ENCODE peak calls at places on chromosomes 4 and X, in ten cellular contexts. One of them, this sample, is unnamed.

GRCh38 chr4:86117781-86118302 is 242.0 kb downstream of the MAPK10 start:
- DNase-seq in NCI-H1417: no peak
- DNase-seq in NCI-H510A: no peak
- DNase-seq in RPMI8226: no peak
- DNase-seq in AG08396: peak
- DNase-seq in activated CD4-positive, alpha-beta T cell treated with anti-CD3 and anti-CD28 coated beads, Interleukin-2, amount 50 U/mL, for 1 hour: no peak
- DNase-seq in NCI-H2107: no peak
- DNase-seq in foreskin fibroblast: peak
- DNase-seq in A549: peak
- DNase-seq in non-pigmented ciliary epithelial cell: peak
- DNase-seq in this sample: peak

GRCh38 chr4:2275546-2276251 is 13.8 kb upstream of the MXD4 start:
- DNase-seq in NCI-H2107: no peak
- DNase-seq in foreskin fibroblast: no peak
- DNase-seq in RPMI8226: no peak
- DNase-seq in AG08396: no peak
- DNase-seq in NCI-H510A: no peak
- DNase-seq in activated CD4-positive, alpha-beta T cell treated with anti-CD3 and anti-CD28 coated beads, Interleukin-2, amount 50 U/mL, for 1 hour: no peak
- DNase-seq in A549: no peak
- DNase-seq in non-pigmented ciliary epithelial cell: no peak
- DNase-seq in NCI-H1417: no peak
- DNase-seq in this sample: no peak

GRCh38 chr4:110609044-110609750 is 13.7 kb downstream of the PITX2 start:
- DNase-seq in A549: no peak
- DNase-seq in non-pigmented ciliary epithelial cell: no peak
- DNase-seq in foreskin fibroblast: no peak
- DNase-seq in NCI-H2107: no peak
- DNase-seq in activated CD4-positive, alpha-beta T cell treated with anti-CD3 and anti-CD28 coated beads, Interleukin-2, amount 50 U/mL, for 1 hour: no peak
- DNase-seq in NCI-H510A: no peak
- DNase-seq in NCI-H1417: no peak
- DNase-seq in RPMI8226: no peak
- DNase-seq in AG08396: no peak
- DNase-seq in this sample: no peak

GRCh38 chr4:56861365-56861764 is 39.9 kb upstream of the SPINK2 start:
- DNase-seq in NCI-H1417: no peak
- DNase-seq in A549: no peak
- DNase-seq in NCI-H510A: no peak
- DNase-seq in NCI-H2107: no peak
- DNase-seq in AG08396: no peak
- DNase-seq in foreskin fibroblast: peak
- DNase-seq in non-pigmented ciliary epithelial cell: no peak
- DNase-seq in activated CD4-positive, alpha-beta T cell treated with anti-CD3 and anti-CD28 coated beads, Interleukin-2, amount 50 U/mL, for 1 hour: no peak
- DNase-seq in RPMI8226: peak
- DNase-seq in this sample: no peak

GRCh38 chr4:89298788-89299152 is 8.8 kb downstream of the GPRIN3 start:
- DNase-seq in RPMI8226: peak
- DNase-seq in NCI-H2107: peak
- DNase-seq in NCI-H510A: no peak
- DNase-seq in NCI-H1417: peak
- DNase-seq in activated CD4-positive, alpha-beta T cell treated with anti-CD3 and anti-CD28 coated beads, Interleukin-2, amount 50 U/mL, for 1 hour: no peak
- DNase-seq in non-pigmented ciliary epithelial cell: no peak
- DNase-seq in AG08396: no peak
- DNase-seq in foreskin fibroblast: peak
- DNase-seq in A549: no peak
- DNase-seq in this sample: no peak

GRCh38 chr4:6992728-6993655 is 50.2 kb upstream of the TADA2B start:
- DNase-seq in non-pigmented ciliary epithelial cell: no peak
- DNase-seq in foreskin fibroblast: no peak
- DNase-seq in AG08396: no peak
- DNase-seq in A549: no peak
- DNase-seq in NCI-H510A: no peak
- DNase-seq in NCI-H1417: peak
- DNase-seq in RPMI8226: peak
- DNase-seq in NCI-H2107: no peak
- DNase-seq in activated CD4-positive, alpha-beta T cell treated with anti-CD3 and anti-CD28 coated beads, Interleukin-2, amount 50 U/mL, for 1 hour: no peak
- DNase-seq in this sample: no peak

GRCh38 chr4:8440491-8441311 is at the start of the genes ACOX3 and TRMT44:
- DNase-seq in activated CD4-positive, alpha-beta T cell treated with anti-CD3 and anti-CD28 coated beads, Interleukin-2, amount 50 U/mL, for 1 hour: peak
- DNase-seq in NCI-H510A: peak
- DNase-seq in NCI-H2107: peak
- DNase-seq in NCI-H1417: peak
- DNase-seq in AG08396: peak
- DNase-seq in RPMI8226: peak
- DNase-seq in A549: peak
- DNase-seq in foreskin fibroblast: peak
- DNase-seq in non-pigmented ciliary epithelial cell: peak
- DNase-seq in this sample: peak

GRCh38 chrX:129585143-129585542 is 45.1 kb downstream of the OCRL start:
- DNase-seq in NCI-H510A: no peak
- DNase-seq in NCI-H2107: no peak
- DNase-seq in activated CD4-positive, alpha-beta T cell treated with anti-CD3 and anti-CD28 coated beads, Interleukin-2, amount 50 U/mL, for 1 hour: no peak
- DNase-seq in RPMI8226: no peak
- DNase-seq in NCI-H1417: no peak
- DNase-seq in AG08396: no peak
- DNase-seq in foreskin fibroblast: no peak
- DNase-seq in non-pigmented ciliary epithelial cell: no peak
- DNase-seq in A549: no peak
- DNase-seq in this sample: no peak

GRCh38 chr4:114729339-114729738 is 130.7 kb downstream of the UGT8 start:
- DNase-seq in RPMI8226: no peak
- DNase-seq in NCI-H510A: no peak
- DNase-seq in A549: no peak
- DNase-seq in foreskin fibroblast: no peak
- DNase-seq in NCI-H1417: no peak
- DNase-seq in NCI-H2107: no peak
- DNase-seq in AG08396: no peak
- DNase-seq in non-pigmented ciliary epithelial cell: no peak
- DNase-seq in activated CD4-positive, alpha-beta T cell treated with anti-CD3 and anti-CD28 coated beads, Interleukin-2, amount 50 U/mL, for 1 hour: no peak
- DNase-seq in this sample: no peak

GRCh38 chr4:171719691-171720090 is 93.5 kb upstream of the GALNTL6 start:
- DNase-seq in foreskin fibroblast: no peak
- DNase-seq in NCI-H2107: no peak
- DNase-seq in AG08396: no peak
- DNase-seq in NCI-H1417: no peak
- DNase-seq in activated CD4-positive, alpha-beta T cell treated with anti-CD3 and anti-CD28 coated beads, Interleukin-2, amount 50 U/mL, for 1 hour: no peak
- DNase-seq in RPMI8226: no peak
- DNase-seq in non-pigmented ciliary epithelial cell: no peak
- DNase-seq in NCI-H510A: no peak
- DNase-seq in A549: no peak
- DNase-seq in this sample: no peak

GRCh38 chr4:929970-930625 is 2.0 kb downstream of the GAK start:
- DNase-seq in NCI-H510A: no peak
- DNase-seq in AG08396: no peak
- DNase-seq in A549: no peak
- DNase-seq in foreskin fibroblast: peak
- DNase-seq in RPMI8226: peak
- DNase-seq in non-pigmented ciliary epithelial cell: no peak
- DNase-seq in NCI-H2107: no peak
- DNase-seq in NCI-H1417: no peak
- DNase-seq in activated CD4-positive, alpha-beta T cell treated with anti-CD3 and anti-CD28 coated beads, Interleukin-2, amount 50 U/mL, for 1 hour: no peak
- DNase-seq in this sample: no peak

GRCh38 chr4:69830529-69831269 is 29.2 kb downstream of the SULT1E1 start:
- DNase-seq in RPMI8226: no peak
- DNase-seq in AG08396: no peak
- DNase-seq in NCI-H510A: peak
- DNase-seq in foreskin fibroblast: peak
- DNase-seq in activated CD4-positive, alpha-beta T cell treated with anti-CD3 and anti-CD28 coated beads, Interleukin-2, amount 50 U/mL, for 1 hour: no peak
- DNase-seq in A549: peak
- DNase-seq in non-pigmented ciliary epithelial cell: peak
- DNase-seq in NCI-H1417: peak
- DNase-seq in NCI-H2107: peak
- DNase-seq in this sample: peak

GRCh38 chrX:56728321-56728720 is 722 bp upstream of the NBDY start:
- DNase-seq in NCI-H2107: no peak
- DNase-seq in activated CD4-positive, alpha-beta T cell treated with anti-CD3 and anti-CD28 coated beads, Interleukin-2, amount 50 U/mL, for 1 hour: no peak
- DNase-seq in NCI-H1417: no peak
- DNase-seq in foreskin fibroblast: peak
- DNase-seq in non-pigmented ciliary epithelial cell: no peak
- DNase-seq in AG08396: no peak
- DNase-seq in NCI-H510A: no peak
- DNase-seq in RPMI8226: peak
- DNase-seq in A549: peak
- DNase-seq in this sample: no peak

GRCh38 chrX:44621088-44621487 is 78.4 kb upstream of the FUNDC1 start:
- DNase-seq in foreskin fibroblast: peak
- DNase-seq in activated CD4-positive, alpha-beta T cell treated with anti-CD3 and anti-CD28 coated beads, Interleukin-2, amount 50 U/mL, for 1 hour: no peak
- DNase-seq in NCI-H1417: no peak
- DNase-seq in non-pigmented ciliary epithelial cell: no peak
- DNase-seq in AG08396: no peak
- DNase-seq in A549: peak
- DNase-seq in RPMI8226: no peak
- DNase-seq in NCI-H2107: no peak
- DNase-seq in NCI-H510A: no peak
- DNase-seq in this sample: no peak

GRCh38 chrX:121579016-121579760 is 531.8 kb downstream of the GLUD2 start:
- DNase-seq in NCI-H1417: peak
- DNase-seq in foreskin fibroblast: peak
- DNase-seq in activated CD4-positive, alpha-beta T cell treated with anti-CD3 and anti-CD28 coated beads, Interleukin-2, amount 50 U/mL, for 1 hour: no peak
- DNase-seq in non-pigmented ciliary epithelial cell: no peak
- DNase-seq in A549: peak
- DNase-seq in NCI-H510A: no peak
- DNase-seq in AG08396: no peak
- DNase-seq in NCI-H2107: no peak
- DNase-seq in RPMI8226: peak
- DNase-seq in this sample: no peak

GRCh38 chrX:48522291-48522690 is 683 bp downstream of the EBP start:
- DNase-seq in non-pigmented ciliary epithelial cell: no peak
- DNase-seq in NCI-H2107: no peak
- DNase-seq in NCI-H1417: no peak
- DNase-seq in foreskin fibroblast: no peak
- DNase-seq in A549: no peak
- DNase-seq in RPMI8226: no peak
- DNase-seq in NCI-H510A: no peak
- DNase-seq in activated CD4-positive, alpha-beta T cell treated with anti-CD3 and anti-CD28 coated beads, Interleukin-2, amount 50 U/mL, for 1 hour: no peak
- DNase-seq in AG08396: no peak
- DNase-seq in this sample: no peak

GRCh38 chr4:94332983-94333590 is 9.5 kb downstream of the HPGDS start:
- DNase-seq in non-pigmented ciliary epithelial cell: no peak
- DNase-seq in A549: peak
- DNase-seq in RPMI8226: no peak
- DNase-seq in NCI-H1417: no peak
- DNase-seq in NCI-H2107: no peak
- DNase-seq in AG08396: no peak
- DNase-seq in NCI-H510A: no peak
- DNase-seq in foreskin fibroblast: no peak
- DNase-seq in activated CD4-positive, alpha-beta T cell treated with anti-CD3 and anti-CD28 coated beads, Interleukin-2, amount 50 U/mL, for 1 hour: no peak
- DNase-seq in this sample: no peak

GRCh38 chr4:6908397-6909112 is 1.1 kb upstream of the TBC1D14 start:
- DNase-seq in foreskin fibroblast: no peak
- DNase-seq in activated CD4-positive, alpha-beta T cell treated with anti-CD3 and anti-CD28 coated beads, Interleukin-2, amount 50 U/mL, for 1 hour: no peak
- DNase-seq in NCI-H1417: no peak
- DNase-seq in A549: no peak
- DNase-seq in NCI-H510A: no peak
- DNase-seq in AG08396: peak
- DNase-seq in RPMI8226: no peak
- DNase-seq in non-pigmented ciliary epithelial cell: no peak
- DNase-seq in NCI-H2107: no peak
- DNase-seq in this sample: no peak

GRCh38 chr4:31995943-31996901 is 1276.1 kb downstream of the PCDH7 start:
- DNase-seq in activated CD4-positive, alpha-beta T cell treated with anti-CD3 and anti-CD28 coated beads, Interleukin-2, amount 50 U/mL, for 1 hour: no peak
- DNase-seq in NCI-H510A: no peak
- DNase-seq in AG08396: no peak
- DNase-seq in RPMI8226: no peak
- DNase-seq in foreskin fibroblast: no peak
- DNase-seq in NCI-H2107: no peak
- DNase-seq in NCI-H1417: no peak
- DNase-seq in A549: peak
- DNase-seq in non-pigmented ciliary epithelial cell: no peak
- DNase-seq in this sample: no peak

GRCh38 chrX:152926279-152926678 is 28.4 kb downstream of the ZNF185 start:
- DNase-seq in NCI-H1417: peak
- DNase-seq in activated CD4-positive, alpha-beta T cell treated with anti-CD3 and anti-CD28 coated beads, Interleukin-2, amount 50 U/mL, for 1 hour: peak
- DNase-seq in foreskin fibroblast: peak
- DNase-seq in RPMI8226: peak
- DNase-seq in A549: peak
- DNase-seq in non-pigmented ciliary epithelial cell: no peak
- DNase-seq in AG08396: peak
- DNase-seq in NCI-H2107: peak
- DNase-seq in NCI-H510A: peak
- DNase-seq in this sample: no peak

GRCh38 chr4:140372607-140373327 is 679 bp upstream of the SCOC start:
- DNase-seq in non-pigmented ciliary epithelial cell: no peak
- DNase-seq in A549: peak
- DNase-seq in AG08396: peak
- DNase-seq in RPMI8226: peak
- DNase-seq in NCI-H1417: peak
- DNase-seq in foreskin fibroblast: peak
- DNase-seq in NCI-H2107: no peak
- DNase-seq in activated CD4-positive, alpha-beta T cell treated with anti-CD3 and anti-CD28 coated beads, Interleukin-2, amount 50 U/mL, for 1 hour: peak
- DNase-seq in NCI-H510A: no peak
- DNase-seq in this sample: no peak

GRCh38 chr4:182978152-182978827 is 61.1 kb upstream of the DCTD start:
- DNase-seq in non-pigmented ciliary epithelial cell: peak
- DNase-seq in foreskin fibroblast: no peak
- DNase-seq in RPMI8226: no peak
- DNase-seq in NCI-H510A: no peak
- DNase-seq in A549: no peak
- DNase-seq in NCI-H1417: no peak
- DNase-seq in NCI-H2107: no peak
- DNase-seq in AG08396: no peak
- DNase-seq in activated CD4-positive, alpha-beta T cell treated with anti-CD3 and anti-CD28 coated beads, Interleukin-2, amount 50 U/mL, for 1 hour: no peak
- DNase-seq in this sample: peak

GRCh38 chr4:33837043-33837442 is 2407.3 kb downstream of the ARAP2 start:
- DNase-seq in NCI-H1417: no peak
- DNase-seq in RPMI8226: no peak
- DNase-seq in activated CD4-positive, alpha-beta T cell treated with anti-CD3 and anti-CD28 coated beads, Interleukin-2, amount 50 U/mL, for 1 hour: no peak
- DNase-seq in NCI-H2107: no peak
- DNase-seq in non-pigmented ciliary epithelial cell: peak
- DNase-seq in foreskin fibroblast: peak
- DNase-seq in AG08396: peak
- DNase-seq in NCI-H510A: no peak
- DNase-seq in A549: peak
- DNase-seq in this sample: peak

GRCh38 chrX:2829469-2830246 is 928 bp downstream of the GYG2 start:
- DNase-seq in NCI-H2107: no peak
- DNase-seq in A549: no peak
- DNase-seq in non-pigmented ciliary epithelial cell: no peak
- DNase-seq in AG08396: no peak
- DNase-seq in RPMI8226: no peak
- DNase-seq in NCI-H1417: no peak
- DNase-seq in foreskin fibroblast: no peak
- DNase-seq in activated CD4-positive, alpha-beta T cell treated with anti-CD3 and anti-CD28 coated beads, Interleukin-2, amount 50 U/mL, for 1 hour: no peak
- DNase-seq in NCI-H510A: no peak
- DNase-seq in this sample: no peak

GRCh38 chr4:120156115-120156718 is 89.6 kb upstream of the MAD2L1 start:
- DNase-seq in activated CD4-positive, alpha-beta T cell treated with anti-CD3 and anti-CD28 coated beads, Interleukin-2, amount 50 U/mL, for 1 hour: no peak
- DNase-seq in AG08396: no peak
- DNase-seq in non-pigmented ciliary epithelial cell: peak
- DNase-seq in foreskin fibroblast: peak
- DNase-seq in RPMI8226: peak
- DNase-seq in NCI-H1417: peak
- DNase-seq in NCI-H510A: no peak
- DNase-seq in NCI-H2107: peak
- DNase-seq in A549: peak
- DNase-seq in this sample: peak

This sample was measured in skeletal muscle cell.